ENCODE peak calls at places on chromosomes 1 and 21, in five cellular contexts. O is Right ventricle myocardium superior, D is AG09309, C is posterior vena cava, K is tibial artery. E is an unnamed sample.

GRCh38 chr1:197200468-197200899 is 54.0 kb upstream of the ASPM start:
- DNase-seq in O (no peak), D (no peak), C (no peak), K (no peak), E (no peak)

GRCh38 chr21:42073140-42074099 is 2.3 kb downstream of the UMODL1 start:
- DNase-seq in O (no peak), D (no peak), C (peak), K (no peak), E (no peak)

GRCh38 chr1:70142120-70142519 is 63.3 kb downstream of the LRRC40 start:
- DNase-seq in O (no peak), D (no peak), C (no peak), K (no peak), E (no peak)

GRCh38 chr1:114118351-114118990 is 35.2 kb downstream of the SYT6 start:
- DNase-seq in O (no peak), D (no peak), C (no peak), K (no peak), E (no peak)

GRCh38 chr1:239999170-239999569 is 92.5 kb upstream of the FMN2 start:
- DNase-seq in O (no peak), D (no peak), C (no peak), K (no peak), E (no peak)

GRCh38 chr1:25774921-25775774 is 24.8 kb upstream of the SELENON start:
- DNase-seq in O (no peak), D (no peak), C (no peak), K (no peak), E (peak)

GRCh38 chr1:155168456-155169210 is 4.5 kb downstream of the KRTCAP2 start:
- DNase-seq in O (no peak), D (no peak), C (no peak), K (peak), E (no peak)

GRCh38 chr1:35536551-35537162 is 20.5 kb downstream of the KIAA0319L start:
- DNase-seq in O (no peak), D (no peak), C (no peak), K (no peak), E (no peak)